ENCODE peak calls at places on chromosomes 11 and 22, in nine cellular contexts. One of them, this sample, is unnamed.

GRCh38 chr11:132655187-132655855 is 877.0 kb downstream of the OPCML start:
- DNase-seq in activated CD4-positive, alpha-beta T cell treated with anti-CD3 and anti-CD28 coated beads, Interleukin-2, amount 50 U/mL, for 1 hour: no peak
- DNase-seq in anterior cingulate cortex: peak
- DNase-seq in left ventricle myocardium inferior: no peak
- DNase-seq in neural crest cell: no peak
- DNase-seq in NAMALWA: no peak
- DNase-seq in stromal cell of bone marrow: no peak
- DNase-seq in hippocampal formation: no peak
- DNase-seq in AG09309: no peak
- DNase-seq in this sample: no peak

GRCh38 chr11:128610765-128611617 is 23.6 kb upstream of the ETS1 start:
- DNase-seq in activated CD4-positive, alpha-beta T cell treated with anti-CD3 and anti-CD28 coated beads, Interleukin-2, amount 50 U/mL, for 1 hour: peak
- DNase-seq in anterior cingulate cortex: no peak
- DNase-seq in left ventricle myocardium inferior: no peak
- DNase-seq in neural crest cell: no peak
- DNase-seq in NAMALWA: peak
- DNase-seq in stromal cell of bone marrow: no peak
- DNase-seq in hippocampal formation: no peak
- DNase-seq in AG09309: no peak
- DNase-seq in this sample: peak

GRCh38 chr11:104663190-104664140 is 234.8 kb downstream of the CASP12 start:
- DNase-seq in activated CD4-positive, alpha-beta T cell treated with anti-CD3 and anti-CD28 coated beads, Interleukin-2, amount 50 U/mL, for 1 hour: no peak
- DNase-seq in anterior cingulate cortex: no peak
- DNase-seq in left ventricle myocardium inferior: no peak
- DNase-seq in neural crest cell: no peak
- DNase-seq in NAMALWA: no peak
- DNase-seq in stromal cell of bone marrow: no peak
- DNase-seq in hippocampal formation: no peak
- DNase-seq in AG09309: no peak
- DNase-seq in this sample: no peak

GRCh38 chr11:117413616-117414015 is 86.0 kb downstream of the CEP164 start:
- DNase-seq in activated CD4-positive, alpha-beta T cell treated with anti-CD3 and anti-CD28 coated beads, Interleukin-2, amount 50 U/mL, for 1 hour: no peak
- DNase-seq in anterior cingulate cortex: no peak
- DNase-seq in left ventricle myocardium inferior: no peak
- DNase-seq in neural crest cell: no peak
- DNase-seq in NAMALWA: no peak
- DNase-seq in stromal cell of bone marrow: no peak
- DNase-seq in hippocampal formation: no peak
- DNase-seq in AG09309: no peak
- DNase-seq in this sample: no peak

GRCh38 chr11:66289548-66290331 is 797 bp upstream of the YIF1A start:
- DNase-seq in activated CD4-positive, alpha-beta T cell treated with anti-CD3 and anti-CD28 coated beads, Interleukin-2, amount 50 U/mL, for 1 hour: peak
- DNase-seq in anterior cingulate cortex: no peak
- DNase-seq in left ventricle myocardium inferior: peak
- DNase-seq in neural crest cell: peak
- DNase-seq in NAMALWA: no peak
- DNase-seq in stromal cell of bone marrow: peak
- DNase-seq in hippocampal formation: no peak
- DNase-seq in AG09309: peak
- DNase-seq in this sample: peak

GRCh38 chr11:126997196-126997595 is 3.4 kb downstream of the KIRREL3 start:
- DNase-seq in activated CD4-positive, alpha-beta T cell treated with anti-CD3 and anti-CD28 coated beads, Interleukin-2, amount 50 U/mL, for 1 hour: no peak
- DNase-seq in anterior cingulate cortex: no peak
- DNase-seq in left ventricle myocardium inferior: no peak
- DNase-seq in neural crest cell: no peak
- DNase-seq in NAMALWA: no peak
- DNase-seq in stromal cell of bone marrow: no peak
- DNase-seq in hippocampal formation: no peak
- DNase-seq in AG09309: no peak
- DNase-seq in this sample: no peak

GRCh38 chr11:40797981-40798380 is 661.5 kb downstream of the LRRC4C start:
- DNase-seq in activated CD4-positive, alpha-beta T cell treated with anti-CD3 and anti-CD28 coated beads, Interleukin-2, amount 50 U/mL, for 1 hour: no peak
- DNase-seq in anterior cingulate cortex: no peak
- DNase-seq in left ventricle myocardium inferior: no peak
- DNase-seq in neural crest cell: no peak
- DNase-seq in NAMALWA: no peak
- DNase-seq in stromal cell of bone marrow: no peak
- DNase-seq in hippocampal formation: no peak
- DNase-seq in AG09309: no peak
- DNase-seq in this sample: no peak

GRCh38 chr11:59263225-59263894 is 50.6 kb upstream of the MPEG1 start:
- DNase-seq in activated CD4-positive, alpha-beta T cell treated with anti-CD3 and anti-CD28 coated beads, Interleukin-2, amount 50 U/mL, for 1 hour: peak
- DNase-seq in anterior cingulate cortex: no peak
- DNase-seq in left ventricle myocardium inferior: no peak
- DNase-seq in neural crest cell: no peak
- DNase-seq in NAMALWA: peak
- DNase-seq in stromal cell of bone marrow: no peak
- DNase-seq in hippocampal formation: no peak
- DNase-seq in AG09309: no peak
- DNase-seq in this sample: no peak

GRCh38 chr22:35477911-35478582 is 62.6 kb upstream of the RASD2 start:
- DNase-seq in activated CD4-positive, alpha-beta T cell treated with anti-CD3 and anti-CD28 coated beads, Interleukin-2, amount 50 U/mL, for 1 hour: no peak
- DNase-seq in anterior cingulate cortex: no peak
- DNase-seq in left ventricle myocardium inferior: peak
- DNase-seq in neural crest cell: no peak
- DNase-seq in NAMALWA: no peak
- DNase-seq in stromal cell of bone marrow: peak
- DNase-seq in hippocampal formation: no peak
- DNase-seq in AG09309: peak
- DNase-seq in this sample: no peak

GRCh38 chr11:42824067-42824466 is 487.7 kb upstream of the API5 start:
- DNase-seq in activated CD4-positive, alpha-beta T cell treated with anti-CD3 and anti-CD28 coated beads, Interleukin-2, amount 50 U/mL, for 1 hour: no peak
- DNase-seq in anterior cingulate cortex: no peak
- DNase-seq in left ventricle myocardium inferior: no peak
- DNase-seq in neural crest cell: no peak
- DNase-seq in NAMALWA: no peak
- DNase-seq in stromal cell of bone marrow: no peak
- DNase-seq in hippocampal formation: no peak
- DNase-seq in AG09309: no peak
- DNase-seq in this sample: no peak

GRCh38 chr11:235180-235997 is 753 bp downstream of the SIRT3 start:
- DNase-seq in activated CD4-positive, alpha-beta T cell treated with anti-CD3 and anti-CD28 coated beads, Interleukin-2, amount 50 U/mL, for 1 hour: peak
- DNase-seq in anterior cingulate cortex: no peak
- DNase-seq in left ventricle myocardium inferior: no peak
- DNase-seq in neural crest cell: no peak
- DNase-seq in NAMALWA: peak
- DNase-seq in stromal cell of bone marrow: no peak
- DNase-seq in hippocampal formation: no peak
- DNase-seq in AG09309: no peak
- DNase-seq in this sample: no peak

GRCh38 chr11:128714881-128715280 is 21.0 kb downstream of the FLI1 start:
- DNase-seq in activated CD4-positive, alpha-beta T cell treated with anti-CD3 and anti-CD28 coated beads, Interleukin-2, amount 50 U/mL, for 1 hour: no peak
- DNase-seq in anterior cingulate cortex: no peak
- DNase-seq in left ventricle myocardium inferior: no peak
- DNase-seq in neural crest cell: no peak
- DNase-seq in NAMALWA: no peak
- DNase-seq in stromal cell of bone marrow: peak
- DNase-seq in hippocampal formation: no peak
- DNase-seq in AG09309: peak
- DNase-seq in this sample: no peak

GRCh38 chr11:95135880-95136279 is 46.2 kb downstream of the ENDOD1 start:
- DNase-seq in activated CD4-positive, alpha-beta T cell treated with anti-CD3 and anti-CD28 coated beads, Interleukin-2, amount 50 U/mL, for 1 hour: no peak
- DNase-seq in anterior cingulate cortex: no peak
- DNase-seq in left ventricle myocardium inferior: no peak
- DNase-seq in neural crest cell: no peak
- DNase-seq in NAMALWA: no peak
- DNase-seq in stromal cell of bone marrow: no peak
- DNase-seq in hippocampal formation: no peak
- DNase-seq in AG09309: no peak
- DNase-seq in this sample: no peak

GRCh38 chr11:27485930-27486773 is 13.6 kb upstream of the LGR4 start:
- DNase-seq in activated CD4-positive, alpha-beta T cell treated with anti-CD3 and anti-CD28 coated beads, Interleukin-2, amount 50 U/mL, for 1 hour: no peak
- DNase-seq in anterior cingulate cortex: no peak
- DNase-seq in left ventricle myocardium inferior: no peak
- DNase-seq in neural crest cell: peak
- DNase-seq in NAMALWA: peak
- DNase-seq in stromal cell of bone marrow: no peak
- DNase-seq in hippocampal formation: peak
- DNase-seq in AG09309: no peak
- DNase-seq in this sample: no peak

GRCh38 chr11:13881176-13881680 is 81.3 kb upstream of the SPON1 start:
- DNase-seq in activated CD4-positive, alpha-beta T cell treated with anti-CD3 and anti-CD28 coated beads, Interleukin-2, amount 50 U/mL, for 1 hour: no peak
- DNase-seq in anterior cingulate cortex: no peak
- DNase-seq in left ventricle myocardium inferior: no peak
- DNase-seq in neural crest cell: no peak
- DNase-seq in NAMALWA: no peak
- DNase-seq in stromal cell of bone marrow: no peak
- DNase-seq in hippocampal formation: no peak
- DNase-seq in AG09309: no peak
- DNase-seq in this sample: no peak

GRCh38 chr22:46844606-46845210 is 82.3 kb downstream of the TBC1D22A start:
- DNase-seq in activated CD4-positive, alpha-beta T cell treated with anti-CD3 and anti-CD28 coated beads, Interleukin-2, amount 50 U/mL, for 1 hour: no peak
- DNase-seq in anterior cingulate cortex: no peak
- DNase-seq in left ventricle myocardium inferior: no peak
- DNase-seq in neural crest cell: no peak
- DNase-seq in NAMALWA: no peak
- DNase-seq in stromal cell of bone marrow: no peak
- DNase-seq in hippocampal formation: no peak
- DNase-seq in AG09309: no peak
- DNase-seq in this sample: no peak

GRCh38 chr11:62400281-62400680 is 18.6 kb upstream of the SCGB1A1 start:
- DNase-seq in activated CD4-positive, alpha-beta T cell treated with anti-CD3 and anti-CD28 coated beads, Interleukin-2, amount 50 U/mL, for 1 hour: no peak
- DNase-seq in anterior cingulate cortex: no peak
- DNase-seq in left ventricle myocardium inferior: no peak
- DNase-seq in neural crest cell: no peak
- DNase-seq in NAMALWA: no peak
- DNase-seq in stromal cell of bone marrow: no peak
- DNase-seq in hippocampal formation: no peak
- DNase-seq in AG09309: no peak
- DNase-seq in this sample: no peak

GRCh38 chr11:66881436-66881835 is 24.6 kb downstream of the LRFN4 start:
- DNase-seq in activated CD4-positive, alpha-beta T cell treated with anti-CD3 and anti-CD28 coated beads, Interleukin-2, amount 50 U/mL, for 1 hour: no peak
- DNase-seq in anterior cingulate cortex: no peak
- DNase-seq in left ventricle myocardium inferior: no peak
- DNase-seq in neural crest cell: no peak
- DNase-seq in NAMALWA: no peak
- DNase-seq in stromal cell of bone marrow: no peak
- DNase-seq in hippocampal formation: no peak
- DNase-seq in AG09309: no peak
- DNase-seq in this sample: no peak

GRCh38 chr22:29269731-29270474 is 1.8 kb downstream of the EWSR1 start:
- DNase-seq in activated CD4-positive, alpha-beta T cell treated with anti-CD3 and anti-CD28 coated beads, Interleukin-2, amount 50 U/mL, for 1 hour: no peak
- DNase-seq in anterior cingulate cortex: no peak
- DNase-seq in left ventricle myocardium inferior: no peak
- DNase-seq in neural crest cell: no peak
- DNase-seq in NAMALWA: peak
- DNase-seq in stromal cell of bone marrow: no peak
- DNase-seq in hippocampal formation: no peak
- DNase-seq in AG09309: no peak
- DNase-seq in this sample: no peak

GRCh38 chr22:36386351-36386899 is 1.3 kb downstream of the MYH9 start:
- DNase-seq in activated CD4-positive, alpha-beta T cell treated with anti-CD3 and anti-CD28 coated beads, Interleukin-2, amount 50 U/mL, for 1 hour: no peak
- DNase-seq in anterior cingulate cortex: no peak
- DNase-seq in left ventricle myocardium inferior: no peak
- DNase-seq in neural crest cell: no peak
- DNase-seq in NAMALWA: peak
- DNase-seq in stromal cell of bone marrow: no peak
- DNase-seq in hippocampal formation: no peak
- DNase-seq in AG09309: no peak
- DNase-seq in this sample: no peak

GRCh38 chr11:109106201-109106906 is 315.6 kb upstream of the C11orf87 start:
- DNase-seq in activated CD4-positive, alpha-beta T cell treated with anti-CD3 and anti-CD28 coated beads, Interleukin-2, amount 50 U/mL, for 1 hour: no peak
- DNase-seq in anterior cingulate cortex: no peak
- DNase-seq in left ventricle myocardium inferior: no peak
- DNase-seq in neural crest cell: no peak
- DNase-seq in NAMALWA: no peak
- DNase-seq in stromal cell of bone marrow: no peak
- DNase-seq in hippocampal formation: no peak
- DNase-seq in AG09309: no peak
- DNase-seq in this sample: no peak